ENCODE peak calls at places on chromosome 1, in six cellular contexts. X is foreskin fibroblast, U is endothelial cell, D is astrocyte of the spinal cord, L is fibroblast of mammary gland, W is AG09309. G is an unnamed sample.
A peak's percentile ranks its signal among the peaks of the same experiment; 100 is the strongest.

GRCh38 chr1:41954533-41954944 is 35.8 kb upstream of the HIVEP3 start:
- DNase-seq in U (no peak), W (peak; percentile 49), D (peak; percentile 84), X (peak; percentile 82), L (peak; percentile 70), G (peak; percentile 71)

GRCh38 chr1:240190881-240191385 is 99.2 kb downstream of the FMN2 start:
- DNase-seq in L (peak; percentile 98), D (peak; percentile 99), U (no peak), X (peak; percentile 93), W (peak; percentile 97), G (peak; percentile 89)

GRCh38 chr1:59768752-59769411 is 45.9 kb upstream of the HOOK1 start:
- DNase-seq in U (no peak), L (no peak), W (no peak), D (no peak), X (no peak), G (no peak)

GRCh38 chr1:61951731-61952585 is 209.7 kb downstream of the PATJ start:
- DNase-seq in W (peak; percentile 13), D (peak; percentile 78), X (no peak), L (no peak), U (no peak), G (peak; percentile 68)

GRCh38 chr1:226981838-226982237 is 41.7 kb downstream of the COQ8A start:
- DNase-seq in L (no peak), X (no peak), W (no peak), U (no peak), D (no peak), G (no peak)

GRCh38 chr1:33301273-33301984 is 19.5 kb downstream of the A3GALT2 start:
- DNase-seq in D (no peak), X (no peak), L (peak; percentile 37), W (no peak), U (no peak), G (no peak)

GRCh38 chr1:232795497-232796068 is 9.6 kb upstream of the MAP10 start:
- DNase-seq in D (no peak), X (no peak), U (no peak), L (no peak), W (no peak), G (no peak)

GRCh38 chr1:62991152-62991551 is 207.2 kb downstream of the ATG4C start:
- DNase-seq in U (no peak), L (no peak), D (no peak), W (no peak), X (no peak), G (peak; percentile 16)

GRCh38 chr1:85553416-85553815 is 27.1 kb upstream of the CCN1 start:
- DNase-seq in U (no peak), L (peak; percentile 48), D (no peak), X (no peak), W (no peak), G (no peak)

GRCh38 chr1:165324050-165324449 is 32.5 kb downstream of the LMX1A start:
- DNase-seq in W (no peak), X (no peak), U (no peak), L (no peak), D (no peak), G (no peak)

GRCh38 chr1:92817986-92818764 is 13.7 kb upstream of the RPL5 start:
- DNase-seq in U (peak; percentile 18), L (peak; percentile 55), X (no peak), W (no peak), D (no peak), G (peak; percentile 39)

GRCh38 chr1:245118806-245119205 is 36.0 kb upstream of the KIF26B start:
- DNase-seq in L (no peak), X (no peak), D (no peak), U (no peak), W (no peak), G (no peak)

GRCh38 chr1:233112184-233113008 is 162.0 kb downstream of the NTPCR start:
- DNase-seq in X (no peak), W (no peak), L (no peak), D (peak; percentile 18), U (no peak), G (peak; percentile 42)

GRCh38 chr1:24964811-24965570 is 34.9 kb upstream of the RUNX3 start:
- DNase-seq in U (no peak), X (no peak), D (peak; percentile 59), L (no peak), W (peak; percentile 55), G (no peak)

GRCh38 chr1:12342261-12343003 is 112.6 kb downstream of the VPS13D start:
- DNase-seq in U (no peak), L (no peak), X (no peak), D (no peak), W (no peak), G (no peak)

GRCh38 chr1:45518910-45519309 is 2.8 kb downstream of the PRDX1 start:
- DNase-seq in W (no peak), D (no peak), U (no peak), X (no peak), L (no peak), G (no peak)

GRCh38 chr1:61639218-61639617 is 85.7 kb downstream of the TM2D1 start:
- DNase-seq in U (no peak), L (peak; percentile 44), D (no peak), W (no peak), X (no peak), G (no peak)

GRCh38 chr1:20732588-20733360 is at the start of gene SH2D5:
- DNase-seq in U (no peak), D (peak; percentile 93), X (peak; percentile 97), W (peak; percentile 83), L (peak; percentile 96), G (peak; percentile 97)

GRCh38 chr1:94677714-94678113 is 136.2 kb upstream of the F3 start:
- DNase-seq in D (no peak), L (no peak), X (no peak), W (no peak), U (no peak), G (no peak)

GRCh38 chr1:236066828-236067386 is 2.0 kb upstream of the NID1 start:
- DNase-seq in X (no peak), D (no peak), L (no peak), U (no peak), W (no peak), G (no peak)

GRCh38 chr1:228101994-228102790 is 933 bp downstream of the C1orf35 start:
- DNase-seq in L (no peak), D (no peak), X (no peak), U (peak; percentile 62), W (no peak), G (peak; percentile 67)

GRCh38 chr1:236112332-236112627 is 30.1 kb upstream of the GPR137B start:
- DNase-seq in U (no peak), W (no peak), D (no peak), X (no peak), L (no peak), G (no peak)

GRCh38 chr1:216186816-216187215 is 236.4 kb downstream of the USH2A start:
- DNase-seq in L (peak; percentile 4), D (peak; percentile 43), U (no peak), X (no peak), W (no peak), G (peak; percentile 46)

GRCh38 chr1:180401999-180402398 is 100.4 kb downstream of the ACBD6 start:
- DNase-seq in X (no peak), D (no peak), U (no peak), W (no peak), L (no peak), G (no peak)

GRCh38 chr1:33043267-33044090 is 6.8 kb upstream of the AK2 start:
- DNase-seq in U (no peak), X (no peak), D (no peak), W (no peak), L (no peak), G (no peak)

GRCh38 chr1:29811727-29812396 is 575.5 kb downstream of the PTPRU start:
- DNase-seq in X (no peak), D (no peak), W (no peak), L (no peak), U (no peak), G (no peak)

DNA sequence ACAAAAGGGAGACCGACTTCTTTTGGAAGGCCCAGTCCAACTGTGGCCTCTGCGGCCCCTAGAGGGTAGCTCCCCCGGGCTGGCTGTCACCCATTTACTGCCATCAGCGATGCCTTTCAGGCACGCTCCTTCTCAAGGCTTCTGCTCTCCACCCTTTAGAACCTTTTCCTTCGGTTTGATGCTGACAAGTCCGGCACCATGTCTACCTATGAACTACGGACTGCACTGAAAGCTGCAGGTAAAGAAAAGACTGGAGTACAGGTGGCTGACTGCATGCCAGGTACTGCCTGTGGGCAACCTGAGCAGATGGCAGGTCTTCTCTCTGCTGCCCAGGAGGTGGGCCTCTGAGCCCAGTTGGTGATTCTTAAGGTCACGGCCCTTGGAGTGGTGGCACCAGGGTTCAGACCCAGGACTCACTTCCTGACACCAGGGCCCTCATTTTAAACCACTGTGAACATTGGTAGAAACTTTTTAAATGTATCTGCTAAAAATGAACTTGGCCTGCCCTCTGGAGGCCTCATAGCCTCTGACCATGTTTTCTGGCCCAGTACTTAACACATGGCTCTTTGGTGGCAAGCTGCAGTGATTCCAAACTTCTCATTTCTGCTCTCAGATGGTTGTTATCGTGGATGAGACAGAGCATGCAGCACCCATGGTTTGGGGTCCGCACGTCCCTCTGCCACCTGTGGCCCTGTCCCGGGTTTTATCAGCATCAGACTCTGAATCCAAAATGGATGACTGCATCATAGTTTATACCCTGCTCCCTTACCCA is 45.7 kb downstream of the CAPN9 start:
- DNase-seq in W (no peak), X (no peak), L (no peak), U (no peak), D (peak; percentile 5), G (peak; percentile 39)
- TF ChIP-seq CTCF in W (no peak), X (peak; percentile 13), L (peak; percentile 7), U (no peak), D (peak; percentile 22), G (peak; percentile 28)

DNA sequence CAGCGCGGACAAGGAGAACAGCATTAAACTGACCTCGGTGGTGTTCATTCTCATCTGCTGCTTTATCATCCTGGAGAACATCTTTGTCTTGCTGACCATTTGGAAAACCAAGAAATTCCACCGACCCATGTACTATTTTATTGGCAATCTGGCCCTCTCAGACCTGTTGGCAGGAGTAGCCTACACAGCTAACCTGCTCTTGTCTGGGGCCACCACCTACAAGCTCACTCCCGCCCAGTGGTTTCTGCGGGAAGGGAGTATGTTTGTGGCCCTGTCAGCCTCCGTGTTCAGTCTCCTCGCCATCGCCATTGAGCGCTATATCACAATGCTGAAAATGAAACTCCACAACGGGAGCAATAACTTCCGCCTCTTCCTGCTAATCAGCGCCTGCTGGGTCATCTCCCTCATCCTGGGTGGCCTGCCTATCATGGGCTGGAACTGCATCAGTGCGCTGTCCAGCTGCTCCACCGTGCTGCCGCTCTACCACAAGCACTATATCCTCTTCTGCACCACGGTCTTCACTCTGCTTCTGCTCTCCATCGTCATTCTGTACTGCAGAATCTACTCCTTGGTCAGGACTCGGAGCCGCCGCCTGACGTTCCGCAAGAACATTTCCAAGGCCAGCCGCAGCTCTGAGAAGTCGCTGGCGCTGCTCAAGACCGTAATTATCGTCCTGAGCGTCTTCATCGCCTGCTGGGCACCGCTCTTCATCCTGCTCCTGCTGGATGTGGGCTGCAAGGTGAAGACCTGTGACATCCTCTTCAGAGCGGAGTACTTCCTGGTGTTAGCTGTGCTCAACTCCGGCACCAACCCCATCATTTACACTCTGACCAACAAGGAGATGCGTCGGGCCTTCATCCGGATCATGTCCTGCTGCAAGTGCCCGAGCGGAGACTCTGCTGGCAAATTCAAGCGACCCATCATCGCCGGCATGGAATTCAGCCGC is 2.5 kb downstream of the S1PR1 start:
- DNase-seq in U (no peak), L (no peak), W (no peak), X (no peak), D (no peak), G (no peak)
- TF ChIP-seq CTCF in U (peak; percentile 31), L (no peak), W (no peak), X (no peak), D (no peak), G (no peak)

GRCh38 chr1:156726549-156727226 is 1.6 kb upstream of the METTL25B start:
- DNase-seq in X (peak; percentile 60), U (peak; percentile 68), L (peak; percentile 78), D (peak; percentile 60), W (no peak), G (peak; percentile 92)
- TF ChIP-seq CTCF in X (peak; percentile 56), U (no peak), L (peak; percentile 74), D (peak; percentile 67), W (peak; percentile 69), G (peak; percentile 84)

GRCh38 chr1:9603766-9604753 is 15.3 kb downstream of the TMEM201 start:
- DNase-seq in W (no peak), D (no peak), U (no peak), X (no peak), L (no peak), G (no peak)
- TF ChIP-seq CTCF in W (no peak), D (no peak), U (no peak), X (no peak), L (no peak), G (no peak)

G was measured in MCF 10A.